ENCODE peak calls at places on chromosomes 6 and 20, in six cellular contexts. One of them, this sample, is unnamed.

GRCh38 chr6:41073968-41074691 is 1.4 kb downstream of the NFYA start:
- DNase-seq in endothelial cell of umbilical vein: peak
- DNase-seq in tibial nerve: no peak
- DNase-seq in NB4: peak
- DNase-seq in HCT116: no peak
- DNase-seq in IMR-90: peak
- DNase-seq in this sample: no peak

GRCh38 chr20:44540834-44541233 is 19.0 kb upstream of the SERINC3 start:
- DNase-seq in tibial nerve: no peak
- DNase-seq in endothelial cell of umbilical vein: peak
- DNase-seq in HCT116: no peak
- DNase-seq in NB4: no peak
- DNase-seq in IMR-90: peak
- DNase-seq in this sample: no peak

GRCh38 chr6:52253494-52253893 is 9.2 kb upstream of the IL17F start:
- DNase-seq in HCT116: no peak
- DNase-seq in IMR-90: no peak
- DNase-seq in NB4: no peak
- DNase-seq in endothelial cell of umbilical vein: no peak
- DNase-seq in tibial nerve: no peak
- DNase-seq in this sample: no peak

GRCh38 chr20:45470939-45471338 is 1.4 kb downstream of the WFDC2 start:
- DNase-seq in NB4: peak
- DNase-seq in IMR-90: no peak
- DNase-seq in tibial nerve: no peak
- DNase-seq in endothelial cell of umbilical vein: no peak
- DNase-seq in HCT116: no peak
- DNase-seq in this sample: no peak

GRCh38 chr6:136775548-136775947 is 16.7 kb downstream of the MAP3K5 start:
- DNase-seq in tibial nerve: no peak
- DNase-seq in HCT116: no peak
- DNase-seq in endothelial cell of umbilical vein: no peak
- DNase-seq in IMR-90: no peak
- DNase-seq in NB4: peak
- DNase-seq in this sample: no peak

GRCh38 chr20:25699914-25700313 is 3.3 kb upstream of the ZNF337 start:
- DNase-seq in NB4: no peak
- DNase-seq in endothelial cell of umbilical vein: no peak
- DNase-seq in HCT116: no peak
- DNase-seq in IMR-90: no peak
- DNase-seq in tibial nerve: no peak
- DNase-seq in this sample: no peak

GRCh38 chr20:10639051-10639761 is 34.6 kb downstream of the JAG1 start:
- DNase-seq in HCT116: no peak
- DNase-seq in tibial nerve: no peak
- DNase-seq in IMR-90: peak
- DNase-seq in NB4: no peak
- DNase-seq in endothelial cell of umbilical vein: no peak
- DNase-seq in this sample: peak

GRCh38 chr20:46894971-46895905 is 595 bp downstream of the EYA2 start:
- DNase-seq in tibial nerve: no peak
- DNase-seq in endothelial cell of umbilical vein: no peak
- DNase-seq in NB4: no peak
- DNase-seq in IMR-90: peak
- DNase-seq in HCT116: no peak
- DNase-seq in this sample: no peak

GRCh38 chr20:23340524-23340923 is 10.1 kb upstream of the NXT1 start:
- DNase-seq in tibial nerve: peak
- DNase-seq in HCT116: peak
- DNase-seq in endothelial cell of umbilical vein: peak
- DNase-seq in IMR-90: peak
- DNase-seq in NB4: peak
- DNase-seq in this sample: peak

GRCh38 chr20:46177768-46178167 is 59.7 kb downstream of the CD40 start:
- DNase-seq in IMR-90: no peak
- DNase-seq in tibial nerve: no peak
- DNase-seq in endothelial cell of umbilical vein: no peak
- DNase-seq in HCT116: no peak
- DNase-seq in NB4: no peak
- DNase-seq in this sample: no peak

DNA sequence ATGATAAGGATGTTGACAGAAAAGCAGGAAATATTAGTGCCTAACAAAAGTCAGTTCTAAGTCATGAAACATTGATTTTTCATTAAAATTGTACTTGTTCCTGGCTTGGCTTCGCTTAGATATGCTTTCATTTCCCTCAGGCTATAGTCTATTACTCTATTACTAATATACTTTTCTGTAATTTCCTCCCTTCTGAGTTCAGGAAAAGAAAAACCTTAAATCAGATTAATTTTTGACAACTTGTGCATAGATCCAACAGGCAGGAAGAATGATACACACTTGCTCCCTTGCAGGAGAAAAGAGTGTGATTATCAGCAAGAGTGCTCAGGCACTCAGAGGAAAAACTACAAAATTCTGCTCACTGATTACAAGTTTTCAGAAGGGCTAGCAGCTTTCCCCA is 145.2 kb upstream of the THEMIS start:
- DNase-seq in IMR-90: no peak
- DNase-seq in tibial nerve: no peak
- DNase-seq in endothelial cell of umbilical vein: peak
- DNase-seq in NB4: no peak
- DNase-seq in HCT116: no peak
- DNase-seq in this sample: no peak
- H3K4me3 ChIP-seq in IMR-90: no peak
- H3K4me3 ChIP-seq in tibial nerve: no peak
- H3K4me3 ChIP-seq in endothelial cell of umbilical vein: no peak
- H3K4me3 ChIP-seq in NB4: no peak
- H3K4me3 ChIP-seq in HCT116: no peak
- H3K4me3 ChIP-seq in this sample: no peak

DNA sequence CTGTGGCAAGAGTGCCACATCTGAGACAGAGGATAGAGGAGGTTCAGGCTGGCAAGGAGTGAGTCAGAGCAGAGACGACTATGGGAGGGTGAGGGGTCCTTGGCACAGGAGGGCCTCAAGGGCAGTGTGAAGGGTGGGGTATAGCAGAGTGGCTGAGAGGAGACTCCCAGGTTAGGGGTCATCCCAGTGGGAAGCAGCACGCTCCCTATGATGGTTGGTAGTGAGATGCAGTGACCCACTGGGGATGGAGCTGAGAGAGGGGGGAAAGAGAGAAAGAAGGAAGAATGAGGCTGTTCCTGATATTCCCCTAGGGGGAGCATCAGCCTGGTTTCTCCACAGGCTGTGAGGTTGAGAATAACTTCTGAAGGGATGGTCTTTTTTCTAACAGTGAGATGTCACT is 97.4 kb downstream of the INSM1 start:
- DNase-seq in NB4: peak
- DNase-seq in tibial nerve: no peak
- DNase-seq in endothelial cell of umbilical vein: no peak
- DNase-seq in IMR-90: no peak
- DNase-seq in HCT116: no peak
- DNase-seq in this sample: no peak
- TF ChIP-seq POLR2A in NB4: no peak
- TF ChIP-seq POLR2A in tibial nerve: no peak
- TF ChIP-seq POLR2A in endothelial cell of umbilical vein: no peak
- TF ChIP-seq POLR2A in IMR-90: no peak
- TF ChIP-seq POLR2A in HCT116: no peak
- TF ChIP-seq POLR2A in this sample: no peak

DNA sequence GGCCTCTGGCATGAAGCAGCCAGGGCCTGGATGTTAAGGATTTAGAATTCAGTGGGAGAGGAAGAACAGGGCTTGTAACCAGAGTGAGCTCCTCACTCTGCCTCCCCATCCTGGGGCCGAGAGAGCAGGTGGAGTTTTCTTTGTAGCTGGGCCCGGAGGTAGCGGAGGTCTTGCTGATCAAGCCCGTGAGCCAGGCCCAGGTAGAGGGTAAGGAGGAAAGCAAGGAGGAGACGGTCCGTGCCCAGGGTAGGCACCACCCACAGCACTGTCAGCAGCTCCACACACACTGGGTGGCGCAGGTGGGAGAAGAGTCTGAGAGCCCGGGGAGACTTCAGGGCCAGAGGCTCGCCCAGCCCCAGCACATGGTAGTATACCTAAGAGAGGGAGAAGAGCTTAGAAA is 2.1 kb upstream of the PPP1R18 start:
- DNase-seq in IMR-90: no peak
- DNase-seq in tibial nerve: no peak
- DNase-seq in HCT116: no peak
- DNase-seq in NB4: no peak
- DNase-seq in endothelial cell of umbilical vein: no peak
- DNase-seq in this sample: no peak
- TF ChIP-seq CTCF in IMR-90: no peak
- TF ChIP-seq CTCF in tibial nerve: no peak
- TF ChIP-seq CTCF in HCT116: no peak
- TF ChIP-seq CTCF in NB4: no peak
- TF ChIP-seq CTCF in endothelial cell of umbilical vein: no peak
- TF ChIP-seq CTCF in this sample: no peak

GRCh38 chr20:3412600-3413392 is 5.3 kb upstream of the DNAAF9 start:
- DNase-seq in IMR-90: no peak
- DNase-seq in endothelial cell of umbilical vein: no peak
- DNase-seq in HCT116: no peak
- DNase-seq in NB4: no peak
- DNase-seq in tibial nerve: no peak
- DNase-seq in this sample: peak
- H3K4me3 ChIP-seq in IMR-90: no peak
- H3K4me3 ChIP-seq in endothelial cell of umbilical vein: no peak
- H3K4me3 ChIP-seq in HCT116: no peak
- H3K4me3 ChIP-seq in NB4: no peak
- H3K4me3 ChIP-seq in tibial nerve: no peak
- H3K4me3 ChIP-seq in this sample: no peak

GRCh38 chr6:8064638-8065518 is 689 bp upstream of the BLOC1S5 start:
- DNase-seq in IMR-90: no peak
- DNase-seq in endothelial cell of umbilical vein: no peak
- DNase-seq in NB4: peak
- DNase-seq in tibial nerve: no peak
- DNase-seq in HCT116: no peak
- DNase-seq in this sample: no peak
- TF ChIP-seq POLR2A in IMR-90: no peak
- TF ChIP-seq POLR2A in endothelial cell of umbilical vein: no peak
- TF ChIP-seq POLR2A in NB4: no peak
- TF ChIP-seq POLR2A in tibial nerve: no peak
- TF ChIP-seq POLR2A in HCT116: no peak
- TF ChIP-seq POLR2A in this sample: no peak

GRCh38 chr6:108968325-108968724 is 120.1 kb downstream of the ARMC2 start:
- DNase-seq in tibial nerve: no peak
- DNase-seq in endothelial cell of umbilical vein: no peak
- DNase-seq in NB4: peak
- DNase-seq in IMR-90: no peak
- DNase-seq in HCT116: no peak
- DNase-seq in this sample: no peak
- TF ChIP-seq CTCF in tibial nerve: no peak
- TF ChIP-seq CTCF in endothelial cell of umbilical vein: no peak
- TF ChIP-seq CTCF in NB4: no peak
- TF ChIP-seq CTCF in IMR-90: no peak
- TF ChIP-seq CTCF in HCT116: no peak
- TF ChIP-seq CTCF in this sample: no peak

GRCh38 chr6:117552618-117553017 is 49.7 kb downstream of the GOPC start:
- DNase-seq in NB4: no peak
- DNase-seq in tibial nerve: no peak
- DNase-seq in IMR-90: peak
- DNase-seq in endothelial cell of umbilical vein: no peak
- DNase-seq in HCT116: no peak
- DNase-seq in this sample: no peak
- H3K4me3 ChIP-seq in NB4: no peak
- H3K4me3 ChIP-seq in tibial nerve: no peak
- H3K4me3 ChIP-seq in IMR-90: no peak
- H3K4me3 ChIP-seq in endothelial cell of umbilical vein: no peak
- H3K4me3 ChIP-seq in HCT116: no peak
- H3K4me3 ChIP-seq in this sample: no peak

GRCh38 chr6:27145731-27146455 is 101.6 kb upstream of the PRSS16 start:
- DNase-seq in HCT116: peak
- DNase-seq in endothelial cell of umbilical vein: peak
- DNase-seq in NB4: peak
- DNase-seq in tibial nerve: peak
- DNase-seq in IMR-90: peak
- DNase-seq in this sample: peak
- TF ChIP-seq POLR2A in HCT116: peak
- TF ChIP-seq POLR2A in endothelial cell of umbilical vein: peak
- TF ChIP-seq POLR2A in NB4: peak
- TF ChIP-seq POLR2A in tibial nerve: peak
- TF ChIP-seq POLR2A in IMR-90: peak
- TF ChIP-seq POLR2A in this sample: no peak